ENCODE peak calls at places on chromosomes 16 and 17, in four cellular contexts. K is IMR-90, W is neuronal stem cell, A is H1. X is an unnamed sample.
A peak's percentile ranks its signal among the peaks of the same experiment; 100 is the strongest.

GRCh38 chr17:20908373-20909273 is 134.2 kb downstream of the USP22 start:
- DNase-seq in K (peak; percentile 53), W (peak; percentile 81), A (peak; percentile 82), X (peak; percentile 98)

GRCh38 chr16:85602402-85602801 is 10.7 kb upstream of the GSE1 start:
- DNase-seq in K (no peak), W (no peak), A (no peak), X (no peak)

GRCh38 chr17:1830288-1830687 is 483 bp downstream of the RPA1 start:
- DNase-seq in K (no peak), W (peak; percentile 26), A (no peak), X (peak; percentile 60)

GRCh38 chr17:2101448-2102257 is 46.8 kb downstream of the HIC1 start:
- DNase-seq in K (no peak), W (no peak), A (no peak), X (no peak)

GRCh38 chr16:7449808-7450207 is 117.2 kb downstream of the RBFOX1 start:
- DNase-seq in K (no peak), W (no peak), A (no peak), X (no peak)

GRCh38 chr17:28216032-28216431 is 103.0 kb upstream of the TMEM97 start:
- DNase-seq in K (no peak), W (no peak), A (no peak), X (no peak)

GRCh38 chr17:73742915-73743314 is 98.7 kb upstream of the SDK2 start:
- DNase-seq in K (no peak), W (no peak), A (no peak), X (no peak)

GRCh38 chr17:36918260-36918691 is 19.0 kb upstream of the LHX1 start:
- DNase-seq in K (peak; percentile 53), W (no peak), A (no peak), X (peak; percentile 83)

GRCh38 chr16:71847096-71847495 is 1.3 kb downstream of the ATXN1L start:
- DNase-seq in K (no peak), W (no peak), A (no peak), X (no peak)

GRCh38 chr16:50395763-50396710 is 27.2 kb upstream of the BRD7 start:
- DNase-seq in K (no peak), W (no peak), A (no peak), X (no peak)
- H3K27ac ChIP-seq in K (no peak overlapping the region), W (no peak overlapping the region), A (no peak overlapping the region), X (no peak overlapping the region)

GRCh38 chr17:7579001-7579838 is at the start of gene CD68:
- DNase-seq in K (peak; percentile 91), W (no peak), A (no peak), X (peak; percentile 93)

GRCh38 chr17:7580631-7581554 is 1.5 kb downstream of the CD68 start:
- DNase-seq in K (no peak), W (no peak), A (no peak), X (no peak)

GRCh38 chr17:7582401-7583252 is 1.0 kb upstream of the MPDU1 start:
- DNase-seq in K (no peak), W (no peak), A (no peak), X (no peak)

GRCh38 chr17:7577327-7578199 is 1.9 kb upstream of the CD68 start:
- DNase-seq in K (no peak), W (no peak), A (no peak), X (no peak)

DNA sequence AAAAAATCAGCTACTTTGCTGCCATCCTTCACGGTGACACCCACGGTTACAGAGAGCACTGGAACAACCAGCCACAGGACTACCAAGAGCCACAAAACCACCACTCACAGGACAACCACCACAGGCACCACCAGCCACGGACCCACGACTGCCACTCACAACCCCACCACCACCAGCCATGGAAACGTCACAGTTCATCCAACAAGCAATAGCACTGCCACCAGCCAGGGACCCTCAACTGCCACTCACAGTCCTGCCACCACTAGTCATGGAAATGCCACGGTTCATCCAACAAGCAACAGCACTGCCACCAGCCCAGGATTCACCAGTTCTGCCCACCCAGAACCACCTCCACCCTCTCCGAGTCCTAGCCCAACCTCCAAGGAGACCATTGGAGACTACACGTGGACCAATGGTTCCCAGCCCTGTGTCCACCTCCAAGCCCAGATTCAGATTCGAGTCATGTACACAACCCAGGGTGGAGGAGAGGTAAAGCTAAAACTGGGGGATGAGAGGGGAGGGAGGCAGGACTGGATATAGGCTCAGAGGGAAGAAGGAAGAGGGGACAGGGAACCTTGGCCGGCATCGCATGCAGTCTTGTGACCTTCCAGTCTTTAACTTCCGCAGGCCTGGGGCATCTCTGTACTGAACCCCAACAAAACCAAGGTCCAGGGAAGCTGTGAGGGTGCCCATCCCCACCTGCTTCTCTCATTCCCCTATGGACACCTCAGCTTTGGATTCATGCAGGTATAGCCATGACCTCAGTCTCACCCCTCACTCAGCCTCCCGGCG is 597 bp downstream of the CD68 start:
- DNase-seq in K (no peak), W (no peak), A (no peak), X (no peak)
- H2BK15ac ChIP-seq in K (peak overlapping the region; percentile 4), W (no peak overlapping the region), A (peak overlapping the region; percentile 63), X (no peak overlapping the region)

DNA sequence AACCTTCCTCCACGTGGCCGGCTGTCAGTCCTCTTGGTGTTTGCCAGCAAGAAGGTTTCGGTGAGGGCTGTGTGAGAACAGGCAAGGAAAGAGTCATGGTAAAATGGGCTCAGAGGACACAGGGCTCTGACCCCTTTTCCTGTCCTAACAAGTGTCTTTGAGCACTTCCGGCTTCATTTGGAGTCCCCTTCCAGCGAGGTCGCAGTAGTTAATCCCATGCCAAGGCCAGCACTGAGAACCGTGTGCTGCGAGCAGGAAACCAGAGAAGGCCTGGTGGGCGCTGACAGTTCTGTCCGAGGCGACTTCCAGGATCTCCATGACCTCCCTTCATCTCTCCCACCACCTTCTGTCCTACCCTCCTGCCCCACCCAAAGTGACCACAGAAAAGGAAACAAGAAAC is 168.1 kb downstream of the ZFHX3 start:
- DNase-seq in K (no peak), W (no peak), A (no peak), X (no peak)
- H3K4ac ChIP-seq in K (no peak overlapping the region), W (no peak overlapping the region), A (no peak overlapping the region), X (no peak overlapping the region)

GRCh38 chr17:82079001-82079677 is 13.5 kb upstream of the DUS1L start:
- DNase-seq in K (no peak), W (no peak), A (no peak), X (no peak)

GRCh38 chr17:82076785-82077591 is 11.4 kb upstream of the DUS1L start:
- DNase-seq in K (no peak), W (no peak), A (no peak), X (no peak)

GRCh38 chr17:82077617-82078358 is 12.2 kb upstream of the DUS1L start:
- DNase-seq in K (no peak), W (no peak), A (no peak), X (peak; percentile 48)

GRCh38 chr17:82080048-82080788 is 14.6 kb upstream of the DUS1L start:
- DNase-seq in K (no peak), W (no peak), A (no peak), X (no peak)

GRCh38 chr17:82078433-82078832 is 12.8 kb upstream of the DUS1L start:
- DNase-seq in K (no peak), W (no peak), A (no peak), X (no peak)
- H3K27ac ChIP-seq in K (no peak overlapping the region), W (no peak overlapping the region), A (no peak overlapping the region), X (no peak overlapping the region)

GRCh38 chr17:62819511-62820221 is 11.6 kb upstream of the MARCHF10 start:
- DNase-seq in K (peak; percentile 99), W (peak; percentile 45), A (no peak), X (peak; percentile 95)

GRCh38 chr17:62824290-62825135 is 16.4 kb upstream of the MARCHF10 start:
- DNase-seq in K (peak; percentile 95), W (peak; percentile 61), A (peak; percentile 79), X (peak; percentile 94)

GRCh38 chr17:62821213-62822079 is 13.3 kb upstream of the MARCHF10 start:
- DNase-seq in K (no peak), W (no peak), A (no peak), X (no peak)

GRCh38 chr17:62823111-62823895 is 15.2 kb upstream of the MARCHF10 start:
- DNase-seq in K (no peak), W (no peak), A (no peak), X (no peak)

DNA sequence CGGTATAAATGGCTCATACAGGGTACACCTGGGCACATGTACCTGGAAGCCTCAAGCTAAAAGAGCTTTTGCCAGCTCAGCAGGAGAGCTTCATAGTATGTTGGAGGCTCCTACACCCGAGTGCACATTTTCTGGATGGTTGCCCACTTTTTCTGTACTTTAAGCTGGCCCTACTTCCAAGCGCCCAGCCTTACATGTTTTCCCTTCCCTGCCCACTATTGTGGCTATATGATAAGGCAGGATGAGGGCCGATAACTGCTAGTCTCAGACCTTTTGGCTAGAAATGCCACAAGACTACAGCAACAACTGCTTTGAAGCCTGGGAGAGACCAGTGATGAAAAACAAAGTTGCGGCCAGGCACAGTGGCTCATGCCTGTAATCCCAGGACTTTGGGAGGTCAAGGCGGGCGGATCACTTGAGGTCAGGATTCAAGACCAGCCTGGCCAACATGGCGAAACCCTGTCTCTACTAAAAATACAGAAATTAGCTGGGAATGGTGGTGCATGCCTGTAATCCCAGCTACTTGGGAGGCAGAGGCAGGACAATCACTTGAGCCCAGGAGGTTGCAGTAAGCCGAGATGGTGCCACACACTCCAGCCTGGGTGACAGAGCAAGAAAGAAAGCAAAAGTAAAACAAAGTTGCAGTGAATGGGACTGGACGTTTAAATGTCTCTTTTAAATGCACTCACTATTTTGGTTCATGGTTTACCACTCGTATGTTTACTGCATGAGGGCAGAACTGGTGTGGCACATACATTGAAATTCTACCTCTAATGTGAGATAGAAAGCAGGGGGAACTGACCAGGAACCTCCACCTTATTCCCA is 14.2 kb upstream of the MARCHF10 start:
- DNase-seq in K (no peak), W (no peak), A (no peak), X (no peak)
- H2BK15ac ChIP-seq in K (peak overlapping the region; percentile 97), W (no peak overlapping the region), A (no peak overlapping the region), X (no peak overlapping the region)

GRCh38 chr17:54372071-54372720 is 528.5 kb upstream of the TOM1L1 start:
- DNase-seq in K (no peak), W (peak; percentile 2), A (no peak), X (peak; percentile 80)

DNA sequence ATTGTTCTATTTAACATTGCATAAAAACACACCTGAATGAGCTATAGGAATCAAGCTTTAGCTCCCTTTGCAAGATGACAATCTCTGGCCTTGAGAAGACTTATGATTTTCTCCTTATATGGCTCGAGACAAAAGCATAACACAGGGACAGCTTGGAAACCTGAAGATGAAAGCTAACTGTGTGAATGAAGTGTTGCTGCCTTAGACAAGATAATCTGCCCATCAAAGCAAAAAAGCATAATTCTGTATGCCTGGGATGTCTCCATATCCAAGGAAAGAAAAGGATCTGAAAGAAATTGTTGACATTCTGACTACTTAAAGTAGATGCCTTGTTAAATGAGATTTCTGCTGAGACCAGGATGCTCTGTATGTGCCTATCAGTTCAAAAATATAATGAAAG is 526.7 kb upstream of the TOM1L1 start:
- DNase-seq in K (no peak), W (no peak), A (no peak), X (no peak)
- H3K4ac ChIP-seq in K (no peak overlapping the region), W (no peak overlapping the region), A (no peak overlapping the region), X (no peak overlapping the region)

DNA sequence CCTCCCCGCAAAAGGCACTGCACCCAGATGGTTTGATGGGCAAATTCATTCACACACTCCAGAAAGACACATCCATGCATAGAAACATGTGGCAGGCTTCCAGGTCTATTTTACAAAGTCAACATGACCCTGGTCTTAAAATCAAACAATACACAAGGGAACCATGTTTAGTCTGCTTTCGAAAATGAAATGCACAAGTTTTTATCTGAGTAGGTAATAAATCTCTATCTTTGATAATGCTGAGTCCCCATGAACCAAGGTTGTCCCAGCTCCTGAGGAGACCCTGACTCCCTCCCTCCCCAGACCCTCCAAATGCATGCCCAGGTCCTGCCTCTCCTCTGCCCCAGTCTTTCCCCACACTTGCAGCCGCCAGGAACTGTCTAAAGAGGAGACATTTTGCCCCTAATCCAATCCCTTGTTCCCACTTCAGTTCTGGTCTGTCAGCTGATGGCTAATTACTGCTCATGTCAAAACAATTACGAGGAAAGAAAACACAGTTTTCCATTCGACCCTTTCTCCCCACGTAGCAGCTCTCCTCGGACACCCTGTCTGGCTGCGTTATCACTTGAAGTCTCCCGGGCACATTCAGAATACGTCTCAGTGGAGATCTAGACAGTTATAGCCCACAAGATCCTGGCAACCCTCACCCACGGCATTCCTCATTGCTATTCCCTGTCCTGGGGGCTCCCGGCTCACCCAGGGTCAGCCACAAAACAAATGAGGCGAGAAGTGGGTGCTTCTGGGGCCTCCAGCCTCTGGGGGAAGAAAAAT is 68.8 kb upstream of the RCVRN start:
- DNase-seq in K (no peak), W (no peak), A (no peak), X (no peak)
- H3K27ac ChIP-seq in K (no peak overlapping the region), W (no peak overlapping the region), A (no peak overlapping the region), X (no peak overlapping the region)